ENCODE peak calls at places on chromosome 1, in eight cellular contexts. One of them, this sample, is unnamed. For H3K4me1 and H3K36me3, the result is how much of the 10 kb centered on the place peaks cover.

GRCh38 chr1:219664310-219665029 is 51.6 kb upstream of the ZC3H11B start:
- DNase-seq in fibroblast of lung: no peak
- DNase-seq in psoas muscle: no peak
- DNase-seq in adrenal gland: no peak
- DNase-seq in hepatocyte: no peak
- DNase-seq in IMR-90: no peak
- DNase-seq in HepG2: no peak
- DNase-seq in mucosa of descending colon: no peak
- DNase-seq in this sample: no peak

GRCh38 chr1:39933956-39934941 is 20.7 kb upstream of the MFSD2A start:
- DNase-seq in fibroblast of lung: peak
- DNase-seq in psoas muscle: peak
- DNase-seq in adrenal gland: peak
- DNase-seq in hepatocyte: peak
- DNase-seq in IMR-90: peak
- DNase-seq in HepG2: peak
- DNase-seq in mucosa of descending colon: peak
- DNase-seq in this sample: peak

GRCh38 chr1:204384636-204385354 is 25.1 kb upstream of the PLEKHA6 start:
- DNase-seq in fibroblast of lung: peak
- DNase-seq in psoas muscle: no peak
- DNase-seq in adrenal gland: peak
- DNase-seq in hepatocyte: no peak
- DNase-seq in IMR-90: peak
- DNase-seq in HepG2: no peak
- DNase-seq in mucosa of descending colon: no peak
- DNase-seq in this sample: no peak

GRCh38 chr1:110370827-110371226 is 20.0 kb downstream of the SLC16A4 start:
- DNase-seq in fibroblast of lung: peak
- DNase-seq in psoas muscle: no peak
- DNase-seq in adrenal gland: no peak
- DNase-seq in hepatocyte: no peak
- DNase-seq in IMR-90: peak
- DNase-seq in HepG2: no peak
- DNase-seq in mucosa of descending colon: no peak
- DNase-seq in this sample: no peak

GRCh38 chr1:194816859-194817258 is 1630.4 kb upstream of the B3GALT2 start:
- DNase-seq in fibroblast of lung: no peak
- DNase-seq in psoas muscle: no peak
- DNase-seq in adrenal gland: no peak
- DNase-seq in hepatocyte: no peak
- DNase-seq in IMR-90: peak
- DNase-seq in HepG2: no peak
- DNase-seq in mucosa of descending colon: no peak
- DNase-seq in this sample: no peak

GRCh38 chr1:233082778-233083550 is 132.6 kb downstream of the NTPCR start:
- DNase-seq in fibroblast of lung: no peak
- DNase-seq in psoas muscle: no peak
- DNase-seq in adrenal gland: no peak
- DNase-seq in hepatocyte: no peak
- DNase-seq in IMR-90: no peak
- DNase-seq in HepG2: no peak
- DNase-seq in mucosa of descending colon: no peak
- DNase-seq in this sample: no peak

GRCh38 chr1:179788259-179788658 is 45.2 kb downstream of the FAM163A start:
- DNase-seq in fibroblast of lung: no peak
- DNase-seq in psoas muscle: no peak
- DNase-seq in adrenal gland: no peak
- DNase-seq in hepatocyte: no peak
- DNase-seq in IMR-90: no peak
- DNase-seq in HepG2: no peak
- DNase-seq in mucosa of descending colon: no peak
- DNase-seq in this sample: no peak

GRCh38 chr1:54249798-54250497 is 50.0 kb downstream of the MRPL37 start:
- DNase-seq in fibroblast of lung: peak
- DNase-seq in psoas muscle: peak
- DNase-seq in adrenal gland: peak
- DNase-seq in hepatocyte: peak
- DNase-seq in IMR-90: peak
- DNase-seq in HepG2: peak
- DNase-seq in mucosa of descending colon: no peak
- DNase-seq in this sample: no peak

GRCh38 chr1:47725732-47726495 is 271.3 kb downstream of the TRABD2B start:
- DNase-seq in fibroblast of lung: peak
- DNase-seq in psoas muscle: peak
- DNase-seq in adrenal gland: peak
- DNase-seq in hepatocyte: peak
- DNase-seq in IMR-90: peak
- DNase-seq in HepG2: peak
- DNase-seq in mucosa of descending colon: peak
- DNase-seq in this sample: peak

GRCh38 chr1:2523891-2524609 is 2.3 kb downstream of the PANK4 start:
- DNase-seq in fibroblast of lung: no peak
- DNase-seq in psoas muscle: no peak
- DNase-seq in adrenal gland: no peak
- DNase-seq in hepatocyte: no peak
- DNase-seq in IMR-90: no peak
- DNase-seq in HepG2: no peak
- DNase-seq in mucosa of descending colon: peak
- DNase-seq in this sample: no peak

GRCh38 chr1:153545067-153546055 is at the start of gene S100A4:
- DNase-seq in fibroblast of lung: peak
- DNase-seq in psoas muscle: peak
- DNase-seq in adrenal gland: peak
- DNase-seq in hepatocyte: peak
- DNase-seq in IMR-90: peak
- DNase-seq in HepG2: peak
- DNase-seq in mucosa of descending colon: peak
- DNase-seq in this sample: peak

GRCh38 chr1:227429447-227430359 is 111.4 kb upstream of the CDC42BPA start:
- DNase-seq in fibroblast of lung: peak
- DNase-seq in psoas muscle: no peak
- DNase-seq in adrenal gland: no peak
- DNase-seq in hepatocyte: no peak
- DNase-seq in IMR-90: peak
- DNase-seq in HepG2: no peak
- DNase-seq in mucosa of descending colon: no peak
- DNase-seq in this sample: no peak

GRCh38 chr1:156120318-156120717 is 5.8 kb downstream of the LMNA start:
- DNase-seq in fibroblast of lung: no peak
- DNase-seq in psoas muscle: no peak
- DNase-seq in adrenal gland: no peak
- DNase-seq in hepatocyte: no peak
- DNase-seq in IMR-90: no peak
- DNase-seq in HepG2: no peak
- DNase-seq in mucosa of descending colon: no peak
- DNase-seq in this sample: no peak

GRCh38 chr1:46533179-46533864 is 18.1 kb downstream of the KNCN start:
- DNase-seq in fibroblast of lung: peak
- DNase-seq in psoas muscle: peak
- DNase-seq in adrenal gland: no peak
- DNase-seq in hepatocyte: peak
- DNase-seq in IMR-90: peak
- DNase-seq in HepG2: no peak
- DNase-seq in mucosa of descending colon: peak
- DNase-seq in this sample: no peak

GRCh38 chr1:74396942-74397341 is 115.5 kb downstream of the LRRC53 start:
- DNase-seq in fibroblast of lung: no peak
- DNase-seq in psoas muscle: peak
- DNase-seq in adrenal gland: no peak
- DNase-seq in hepatocyte: no peak
- DNase-seq in IMR-90: peak
- DNase-seq in HepG2: no peak
- DNase-seq in mucosa of descending colon: no peak
- DNase-seq in this sample: no peak

GRCh38 chr1:109649380-109649987 is 6.4 kb upstream of the GSTM4 start:
- DNase-seq in fibroblast of lung: peak
- DNase-seq in psoas muscle: no peak
- DNase-seq in adrenal gland: no peak
- DNase-seq in hepatocyte: no peak
- DNase-seq in IMR-90: peak
- DNase-seq in HepG2: no peak
- DNase-seq in mucosa of descending colon: no peak
- DNase-seq in this sample: no peak

GRCh38 chr1:41393993-41394392 is 32.8 kb downstream of the FOXO6 start:
- DNase-seq in fibroblast of lung: no peak
- DNase-seq in psoas muscle: no peak
- DNase-seq in adrenal gland: no peak
- DNase-seq in hepatocyte: no peak
- DNase-seq in IMR-90: no peak
- DNase-seq in HepG2: no peak
- DNase-seq in mucosa of descending colon: no peak
- DNase-seq in this sample: no peak

GRCh38 chr1:41395599-41395956 is 34.3 kb downstream of the FOXO6 start:
- DNase-seq in fibroblast of lung: no peak
- DNase-seq in psoas muscle: no peak
- DNase-seq in adrenal gland: no peak
- DNase-seq in hepatocyte: no peak
- DNase-seq in IMR-90: no peak
- DNase-seq in HepG2: no peak
- DNase-seq in mucosa of descending colon: no peak
- DNase-seq in this sample: no peak

GRCh38 chr1:41396084-41396483 is 34.9 kb downstream of the FOXO6 start:
- DNase-seq in fibroblast of lung: no peak
- DNase-seq in psoas muscle: no peak
- DNase-seq in adrenal gland: no peak
- DNase-seq in hepatocyte: no peak
- DNase-seq in IMR-90: no peak
- DNase-seq in HepG2: no peak
- DNase-seq in mucosa of descending colon: no peak
- DNase-seq in this sample: no peak

GRCh38 chr1:41394405-41394804 is 33.2 kb downstream of the FOXO6 start:
- DNase-seq in fibroblast of lung: no peak
- DNase-seq in psoas muscle: no peak
- DNase-seq in adrenal gland: no peak
- DNase-seq in hepatocyte: no peak
- DNase-seq in IMR-90: no peak
- DNase-seq in HepG2: no peak
- DNase-seq in mucosa of descending colon: no peak
- DNase-seq in this sample: no peak

DNA sequence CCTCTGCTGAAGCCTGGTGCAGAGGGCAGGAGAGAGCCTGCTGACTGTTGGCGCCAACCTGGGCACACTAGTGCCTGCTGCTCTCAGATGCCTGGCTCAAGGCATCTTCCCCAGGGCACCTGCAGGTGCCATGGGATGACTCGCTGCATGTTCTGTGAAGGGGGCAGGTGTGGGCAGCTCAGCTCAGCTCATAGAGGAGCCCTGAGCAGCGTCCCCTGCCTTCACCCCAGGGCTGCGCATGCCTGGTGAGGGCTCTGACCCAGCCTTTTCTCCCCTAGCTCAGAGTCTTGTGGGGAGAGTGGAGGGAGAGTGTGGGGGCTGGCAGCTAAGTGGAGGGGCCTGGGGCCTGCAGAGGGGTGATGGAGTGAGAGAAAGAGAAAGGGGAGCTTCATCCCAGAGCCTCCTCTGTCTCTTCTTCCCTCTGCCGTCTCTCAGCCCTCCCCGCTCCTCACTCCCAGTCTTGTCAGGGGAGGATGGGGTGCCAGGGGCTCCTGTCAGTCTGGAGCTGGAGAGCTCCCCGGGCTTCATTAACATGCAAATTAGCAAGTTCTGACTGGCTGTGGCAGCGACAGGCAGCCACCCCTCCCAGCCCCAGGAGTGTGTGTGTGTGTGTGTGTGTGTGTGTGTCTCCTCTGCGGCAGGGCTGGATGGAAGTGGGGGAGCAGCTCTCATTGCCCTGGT is 33.8 kb downstream of the FOXO6 start:
- DNase-seq in fibroblast of lung: no peak
- DNase-seq in psoas muscle: no peak
- DNase-seq in adrenal gland: no peak
- DNase-seq in hepatocyte: peak
- DNase-seq in IMR-90: no peak
- DNase-seq in HepG2: no peak
- DNase-seq in mucosa of descending colon: no peak
- DNase-seq in this sample: no peak
- TF ChIP-seq CTCF in fibroblast of lung: no peak
- TF ChIP-seq CTCF in psoas muscle: no peak
- TF ChIP-seq CTCF in adrenal gland: no peak
- TF ChIP-seq CTCF in hepatocyte: no peak
- TF ChIP-seq CTCF in IMR-90: no peak
- TF ChIP-seq CTCF in HepG2: no peak
- TF ChIP-seq CTCF in mucosa of descending colon: no peak
- TF ChIP-seq CTCF in this sample: no peak

DNA sequence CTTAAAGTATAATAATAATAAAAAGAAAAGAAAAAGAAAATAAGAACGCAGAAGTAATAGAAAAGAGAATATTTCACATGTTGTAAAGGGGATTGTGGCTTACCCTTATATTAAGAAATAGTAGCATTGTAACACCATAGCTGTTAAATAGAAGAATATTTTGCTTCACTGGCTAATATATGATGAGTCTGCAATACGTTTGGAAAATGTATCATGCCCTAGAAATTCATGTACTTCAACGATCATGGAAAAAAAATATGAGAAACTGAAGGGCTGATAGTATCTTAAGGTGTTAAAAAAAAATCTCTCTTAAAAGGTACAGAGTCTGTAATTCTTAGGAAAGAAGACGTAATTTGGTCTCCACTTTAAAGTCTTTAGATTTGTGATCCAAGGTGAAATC is 1390.5 kb upstream of the ADGRL2 start:
- DNase-seq in fibroblast of lung: no peak
- DNase-seq in psoas muscle: no peak
- DNase-seq in adrenal gland: no peak
- DNase-seq in hepatocyte: no peak
- DNase-seq in IMR-90: no peak
- DNase-seq in HepG2: no peak
- DNase-seq in mucosa of descending colon: no peak
- DNase-seq in this sample: no peak
- H3K4me1 ChIP-seq in fibroblast of lung: under half
- H3K4me1 ChIP-seq in psoas muscle: under half
- H3K4me1 ChIP-seq in adrenal gland: under half
- H3K4me1 ChIP-seq in hepatocyte: under half
- H3K4me1 ChIP-seq in IMR-90: under half
- H3K4me1 ChIP-seq in HepG2: under half
- H3K4me1 ChIP-seq in mucosa of descending colon: under half
- H3K4me1 ChIP-seq in this sample: under half

DNA sequence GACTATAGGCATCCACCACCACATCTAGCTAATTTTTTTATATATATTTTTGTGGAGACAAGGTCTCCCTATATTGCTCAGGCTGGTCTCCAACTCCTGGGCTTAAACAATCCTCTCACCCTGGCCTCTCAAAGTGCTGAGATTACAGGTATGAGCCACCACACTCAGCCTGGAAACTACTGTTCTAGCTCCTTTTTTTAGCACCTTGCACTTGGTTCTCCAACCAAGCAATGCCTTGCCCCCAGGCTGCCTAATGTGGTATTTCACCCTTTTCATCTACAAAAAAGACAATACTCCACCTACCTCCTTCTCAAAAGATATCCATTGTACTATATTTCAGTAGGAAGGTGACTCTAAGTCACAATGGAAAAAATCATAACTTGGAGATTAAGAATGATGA is 6.7 kb downstream of the ARNT start:
- DNase-seq in fibroblast of lung: no peak
- DNase-seq in psoas muscle: no peak
- DNase-seq in adrenal gland: no peak
- DNase-seq in hepatocyte: no peak
- DNase-seq in IMR-90: no peak
- DNase-seq in HepG2: no peak
- DNase-seq in mucosa of descending colon: no peak
- DNase-seq in this sample: no peak
- H3K36me3 ChIP-seq in fibroblast of lung: under half
- H3K36me3 ChIP-seq in psoas muscle: under half
- H3K36me3 ChIP-seq in adrenal gland: under half
- H3K36me3 ChIP-seq in hepatocyte: under half
- H3K36me3 ChIP-seq in IMR-90: under half
- H3K36me3 ChIP-seq in HepG2: under half
- H3K36me3 ChIP-seq in mucosa of descending colon: under half
- H3K36me3 ChIP-seq in this sample: under half

GRCh38 chr1:161072751-161073449 is 3.2 kb upstream of the ARHGAP30 start:
- DNase-seq in fibroblast of lung: no peak
- DNase-seq in psoas muscle: no peak
- DNase-seq in adrenal gland: no peak
- DNase-seq in hepatocyte: no peak
- DNase-seq in IMR-90: no peak
- DNase-seq in HepG2: peak
- DNase-seq in mucosa of descending colon: no peak
- DNase-seq in this sample: no peak
- TF ChIP-seq CTCF in fibroblast of lung: no peak
- TF ChIP-seq CTCF in psoas muscle: no peak
- TF ChIP-seq CTCF in adrenal gland: no peak
- TF ChIP-seq CTCF in hepatocyte: no peak
- TF ChIP-seq CTCF in IMR-90: no peak
- TF ChIP-seq CTCF in HepG2: peak
- TF ChIP-seq CTCF in mucosa of descending colon: no peak
- TF ChIP-seq CTCF in this sample: no peak